ENCODE peak calls at places on chromosomes 3 and 15, in nine cellular contexts. One of them, this sample, is unnamed.

GRCh38 chr3:120608506-120608905 is 12.4 kb downstream of the NDUFB4 start:
- DNase-seq in tibial nerve: no peak
- DNase-seq in heart left ventricle: no peak
- DNase-seq in choroid plexus epithelial cell: no peak
- DNase-seq in stomach: no peak
- DNase-seq in HCT116: no peak
- DNase-seq in HFFc6: no peak
- DNase-seq in epithelial cell of esophagus: no peak
- DNase-seq in colonic mucosa: no peak
- DNase-seq in this sample: no peak

GRCh38 chr15:57476533-57476975 is 100.2 kb downstream of the CGNL1 start:
- DNase-seq in tibial nerve: no peak
- DNase-seq in heart left ventricle: no peak
- DNase-seq in choroid plexus epithelial cell: peak
- DNase-seq in stomach: no peak
- DNase-seq in HCT116: no peak
- DNase-seq in HFFc6: peak
- DNase-seq in epithelial cell of esophagus: peak
- DNase-seq in colonic mucosa: no peak
- DNase-seq in this sample: no peak

GRCh38 chr15:81133782-81134461 is at the start of gene CFAP161:
- DNase-seq in tibial nerve: peak
- DNase-seq in heart left ventricle: peak
- DNase-seq in choroid plexus epithelial cell: peak
- DNase-seq in stomach: peak
- DNase-seq in HCT116: peak
- DNase-seq in HFFc6: peak
- DNase-seq in epithelial cell of esophagus: peak
- DNase-seq in colonic mucosa: peak
- DNase-seq in this sample: no peak

GRCh38 chr15:80967991-80968510 is 21.6 kb downstream of the MESD start:
- DNase-seq in tibial nerve: no peak
- DNase-seq in heart left ventricle: no peak
- DNase-seq in choroid plexus epithelial cell: no peak
- DNase-seq in stomach: no peak
- DNase-seq in HCT116: no peak
- DNase-seq in HFFc6: no peak
- DNase-seq in epithelial cell of esophagus: no peak
- DNase-seq in colonic mucosa: no peak
- DNase-seq in this sample: no peak

GRCh38 chr3:49813497-49814174 is at the start of gene UBA7:
- DNase-seq in tibial nerve: no peak
- DNase-seq in heart left ventricle: peak
- DNase-seq in choroid plexus epithelial cell: peak
- DNase-seq in stomach: peak
- DNase-seq in HCT116: no peak
- DNase-seq in HFFc6: peak
- DNase-seq in epithelial cell of esophagus: peak
- DNase-seq in colonic mucosa: peak
- DNase-seq in this sample: peak

GRCh38 chr3:194632983-194633348 is 253 bp downstream of the TMEM44 start:
- DNase-seq in tibial nerve: no peak
- DNase-seq in heart left ventricle: no peak
- DNase-seq in choroid plexus epithelial cell: no peak
- DNase-seq in stomach: no peak
- DNase-seq in HCT116: no peak
- DNase-seq in HFFc6: no peak
- DNase-seq in epithelial cell of esophagus: peak
- DNase-seq in colonic mucosa: peak
- DNase-seq in this sample: no peak

GRCh38 chr15:26870346-26870745 is 3.5 kb downstream of the GABRA5 start:
- DNase-seq in tibial nerve: no peak
- DNase-seq in heart left ventricle: no peak
- DNase-seq in choroid plexus epithelial cell: no peak
- DNase-seq in stomach: no peak
- DNase-seq in HCT116: no peak
- DNase-seq in HFFc6: no peak
- DNase-seq in epithelial cell of esophagus: no peak
- DNase-seq in colonic mucosa: no peak
- DNase-seq in this sample: no peak

GRCh38 chr3:172646439-172647015 is 64.3 kb downstream of the NCEH1 start:
- DNase-seq in tibial nerve: no peak
- DNase-seq in heart left ventricle: no peak
- DNase-seq in choroid plexus epithelial cell: peak
- DNase-seq in stomach: no peak
- DNase-seq in HCT116: no peak
- DNase-seq in HFFc6: peak
- DNase-seq in epithelial cell of esophagus: peak
- DNase-seq in colonic mucosa: no peak
- DNase-seq in this sample: peak

GRCh38 chr3:123492188-123492587 is 43.3 kb upstream of the ADCY5 start:
- DNase-seq in tibial nerve: no peak
- DNase-seq in heart left ventricle: no peak
- DNase-seq in choroid plexus epithelial cell: no peak
- DNase-seq in stomach: no peak
- DNase-seq in HCT116: no peak
- DNase-seq in HFFc6: no peak
- DNase-seq in epithelial cell of esophagus: no peak
- DNase-seq in colonic mucosa: no peak
- DNase-seq in this sample: no peak

GRCh38 chr3:123485551-123485950 is 36.7 kb upstream of the ADCY5 start:
- DNase-seq in tibial nerve: no peak
- DNase-seq in heart left ventricle: no peak
- DNase-seq in choroid plexus epithelial cell: no peak
- DNase-seq in stomach: no peak
- DNase-seq in HCT116: no peak
- DNase-seq in HFFc6: no peak
- DNase-seq in epithelial cell of esophagus: no peak
- DNase-seq in colonic mucosa: no peak
- DNase-seq in this sample: no peak

GRCh38 chr3:123488641-123489347 is 39.9 kb upstream of the ADCY5 start:
- DNase-seq in tibial nerve: no peak
- DNase-seq in heart left ventricle: no peak
- DNase-seq in choroid plexus epithelial cell: no peak
- DNase-seq in stomach: no peak
- DNase-seq in HCT116: no peak
- DNase-seq in HFFc6: no peak
- DNase-seq in epithelial cell of esophagus: no peak
- DNase-seq in colonic mucosa: no peak
- DNase-seq in this sample: no peak

GRCh38 chr3:123486460-123486859 is 37.6 kb upstream of the ADCY5 start:
- DNase-seq in tibial nerve: no peak
- DNase-seq in heart left ventricle: no peak
- DNase-seq in choroid plexus epithelial cell: no peak
- DNase-seq in stomach: no peak
- DNase-seq in HCT116: no peak
- DNase-seq in HFFc6: no peak
- DNase-seq in epithelial cell of esophagus: no peak
- DNase-seq in colonic mucosa: no peak
- DNase-seq in this sample: no peak

DNA sequence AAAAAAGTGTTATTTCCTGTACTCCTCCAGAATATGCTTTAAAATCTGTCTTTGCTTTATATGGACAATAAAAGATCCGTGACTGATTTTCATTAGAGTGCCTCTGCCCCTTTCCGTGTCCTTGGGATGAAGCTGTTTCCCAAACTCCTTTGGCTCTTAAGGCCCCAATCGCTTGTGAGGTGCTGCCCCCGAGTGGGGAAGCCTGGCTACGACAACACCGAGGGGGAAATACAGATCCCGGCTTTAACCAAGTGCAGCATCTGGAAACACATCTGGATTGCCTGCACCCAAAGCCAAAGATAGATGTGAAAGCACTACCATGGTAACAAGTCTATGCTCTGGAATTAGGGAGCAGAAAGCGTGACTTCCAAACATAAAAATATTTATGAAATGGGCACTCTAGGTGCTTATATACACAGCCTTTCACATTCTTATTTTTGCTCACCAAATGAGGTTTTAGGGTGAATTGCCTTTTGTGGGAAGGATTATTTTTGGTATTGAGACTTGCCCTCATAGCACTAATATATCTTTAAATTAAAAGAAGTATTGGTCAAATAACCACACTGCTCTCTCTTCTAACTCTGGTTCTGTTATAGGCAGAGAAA is 40.6 kb upstream of the ADCY5 start:
- DNase-seq in tibial nerve: peak
- DNase-seq in heart left ventricle: peak
- DNase-seq in choroid plexus epithelial cell: peak
- DNase-seq in stomach: peak
- DNase-seq in HCT116: peak
- DNase-seq in HFFc6: peak
- DNase-seq in epithelial cell of esophagus: peak
- DNase-seq in colonic mucosa: peak
- DNase-seq in this sample: peak
- TF ChIP-seq CTCF in tibial nerve: peak
- TF ChIP-seq CTCF in heart left ventricle: peak
- TF ChIP-seq CTCF in choroid plexus epithelial cell: peak
- TF ChIP-seq CTCF in stomach: peak
- TF ChIP-seq CTCF in HCT116: peak
- TF ChIP-seq CTCF in HFFc6: peak
- TF ChIP-seq CTCF in epithelial cell of esophagus: peak
- TF ChIP-seq CTCF in colonic mucosa: peak
- TF ChIP-seq CTCF in this sample: peak

DNA sequence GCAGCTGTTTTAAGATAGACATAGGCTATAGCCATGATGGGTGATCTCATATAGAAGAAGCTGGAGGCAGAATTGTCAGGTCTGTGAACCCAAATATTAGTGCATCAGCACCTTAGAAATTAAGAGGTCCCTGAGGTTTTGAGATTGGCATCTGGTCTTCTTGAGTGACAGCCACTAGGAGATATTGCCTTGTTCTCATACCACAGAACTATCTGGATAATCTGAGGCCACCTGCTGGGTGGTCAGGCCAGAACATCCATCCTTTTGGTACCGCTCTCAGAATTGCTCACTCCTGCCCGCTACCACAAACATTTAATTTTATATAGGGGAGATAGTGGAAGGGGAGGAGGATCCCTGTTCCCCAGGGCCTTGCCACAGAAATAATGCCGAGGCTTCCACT is 210.6 kb upstream of the ZPLD1 start:
- DNase-seq in tibial nerve: no peak
- DNase-seq in heart left ventricle: no peak
- DNase-seq in choroid plexus epithelial cell: peak
- DNase-seq in stomach: no peak
- DNase-seq in HCT116: no peak
- DNase-seq in HFFc6: no peak
- DNase-seq in epithelial cell of esophagus: peak
- DNase-seq in colonic mucosa: peak
- DNase-seq in this sample: peak
- TF ChIP-seq CTCF in tibial nerve: peak
- TF ChIP-seq CTCF in heart left ventricle: peak
- TF ChIP-seq CTCF in choroid plexus epithelial cell: peak
- TF ChIP-seq CTCF in stomach: peak
- TF ChIP-seq CTCF in HCT116: no peak
- TF ChIP-seq CTCF in HFFc6: peak
- TF ChIP-seq CTCF in epithelial cell of esophagus: peak
- TF ChIP-seq CTCF in colonic mucosa: peak
- TF ChIP-seq CTCF in this sample: peak

DNA sequence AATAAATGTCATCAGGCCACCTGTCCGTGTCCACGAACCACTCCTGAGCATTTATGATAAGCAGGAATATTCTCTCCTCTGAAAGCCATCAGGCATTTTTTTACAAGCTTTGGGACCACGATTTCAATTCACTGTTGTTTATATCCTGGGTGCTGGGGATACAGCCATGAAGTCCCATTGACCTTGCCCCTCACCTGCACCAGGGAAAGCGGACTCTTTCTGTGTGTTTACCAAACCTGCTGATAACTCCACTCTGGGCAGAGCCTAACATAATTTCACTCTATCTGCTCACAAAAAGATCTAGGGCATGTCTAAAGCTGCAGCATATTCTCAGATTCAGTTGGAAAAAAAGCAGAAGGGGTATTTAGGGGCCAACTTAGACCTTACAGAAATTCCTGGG is 4.8 kb downstream of the DNASE1L3 start:
- DNase-seq in tibial nerve: no peak
- DNase-seq in heart left ventricle: no peak
- DNase-seq in choroid plexus epithelial cell: no peak
- DNase-seq in stomach: no peak
- DNase-seq in HCT116: no peak
- DNase-seq in HFFc6: no peak
- DNase-seq in epithelial cell of esophagus: no peak
- DNase-seq in colonic mucosa: no peak
- DNase-seq in this sample: no peak
- TF ChIP-seq CTCF in tibial nerve: no peak
- TF ChIP-seq CTCF in heart left ventricle: no peak
- TF ChIP-seq CTCF in choroid plexus epithelial cell: no peak
- TF ChIP-seq CTCF in stomach: no peak
- TF ChIP-seq CTCF in HCT116: no peak
- TF ChIP-seq CTCF in HFFc6: no peak
- TF ChIP-seq CTCF in epithelial cell of esophagus: no peak
- TF ChIP-seq CTCF in colonic mucosa: no peak
- TF ChIP-seq CTCF in this sample: no peak

GRCh38 chr3:186277268-186277909 is 84.6 kb downstream of the DGKG start:
- DNase-seq in tibial nerve: no peak
- DNase-seq in heart left ventricle: no peak
- DNase-seq in choroid plexus epithelial cell: peak
- DNase-seq in stomach: no peak
- DNase-seq in HCT116: peak
- DNase-seq in HFFc6: peak
- DNase-seq in epithelial cell of esophagus: peak
- DNase-seq in colonic mucosa: no peak
- DNase-seq in this sample: peak
- TF ChIP-seq CTCF in tibial nerve: peak
- TF ChIP-seq CTCF in heart left ventricle: peak
- TF ChIP-seq CTCF in choroid plexus epithelial cell: peak
- TF ChIP-seq CTCF in stomach: peak
- TF ChIP-seq CTCF in HCT116: peak
- TF ChIP-seq CTCF in HFFc6: peak
- TF ChIP-seq CTCF in epithelial cell of esophagus: peak
- TF ChIP-seq CTCF in colonic mucosa: no peak
- TF ChIP-seq CTCF in this sample: no peak

GRCh38 chr3:47002490-47003410 is 23.3 kb downstream of the NBEAL2 start:
- DNase-seq in tibial nerve: no peak
- DNase-seq in heart left ventricle: no peak
- DNase-seq in choroid plexus epithelial cell: no peak
- DNase-seq in stomach: no peak
- DNase-seq in HCT116: no peak
- DNase-seq in HFFc6: no peak
- DNase-seq in epithelial cell of esophagus: no peak
- DNase-seq in colonic mucosa: no peak
- DNase-seq in this sample: no peak
- TF ChIP-seq CTCF in tibial nerve: no peak
- TF ChIP-seq CTCF in heart left ventricle: no peak
- TF ChIP-seq CTCF in choroid plexus epithelial cell: peak
- TF ChIP-seq CTCF in stomach: no peak
- TF ChIP-seq CTCF in HCT116: no peak
- TF ChIP-seq CTCF in HFFc6: peak
- TF ChIP-seq CTCF in epithelial cell of esophagus: no peak
- TF ChIP-seq CTCF in colonic mucosa: no peak
- TF ChIP-seq CTCF in this sample: no peak

This sample was measured in Calu3.